ENCODE peak calls at places on chromosomes 1 and 21, in five cellular contexts. One of them, this sample, is unnamed.

GRCh38 chr1:174969977-174970376 is 29.8 kb upstream of the CACYBP start:
- DNase-seq in choroid plexus epithelial cell: peak
- DNase-seq in hepatocyte: no peak
- DNase-seq in tibial nerve: no peak
- DNase-seq in GM10248: no peak
- DNase-seq in this sample: peak

GRCh38 chr1:90831910-90832309 is 114.8 kb upstream of the BARHL2 start:
- DNase-seq in hepatocyte: no peak
- DNase-seq in GM10248: no peak
- DNase-seq in tibial nerve: no peak
- DNase-seq in choroid plexus epithelial cell: no peak
- DNase-seq in this sample: no peak

GRCh38 chr1:154968731-154969130 is 1.8 kb downstream of the SHC1 start:
- DNase-seq in tibial nerve: no peak
- DNase-seq in GM10248: no peak
- DNase-seq in hepatocyte: no peak
- DNase-seq in choroid plexus epithelial cell: no peak
- DNase-seq in this sample: no peak

GRCh38 chr1:21503706-21504377 is 5.4 kb upstream of the ALPL start:
- DNase-seq in choroid plexus epithelial cell: no peak
- DNase-seq in GM10248: no peak
- DNase-seq in hepatocyte: no peak
- DNase-seq in tibial nerve: no peak
- DNase-seq in this sample: no peak

GRCh38 chr1:37763791-37764741 is 854 bp downstream of the EPHA10 start:
- DNase-seq in tibial nerve: no peak
- DNase-seq in hepatocyte: peak
- DNase-seq in GM10248: peak
- DNase-seq in choroid plexus epithelial cell: peak
- DNase-seq in this sample: peak

GRCh38 chr1:167661527-167662436 is 31.8 kb downstream of the RCSD1 start:
- DNase-seq in tibial nerve: no peak
- DNase-seq in choroid plexus epithelial cell: peak
- DNase-seq in GM10248: no peak
- DNase-seq in hepatocyte: peak
- DNase-seq in this sample: no peak

GRCh38 chr21:36646645-36647044 is 52.3 kb upstream of the SIM2 start:
- DNase-seq in tibial nerve: no peak
- DNase-seq in hepatocyte: no peak
- DNase-seq in GM10248: no peak
- DNase-seq in choroid plexus epithelial cell: no peak
- DNase-seq in this sample: no peak

GRCh38 chr1:236397173-236397759 is 3.2 kb downstream of the EDARADD start:
- DNase-seq in choroid plexus epithelial cell: no peak
- DNase-seq in GM10248: no peak
- DNase-seq in tibial nerve: no peak
- DNase-seq in hepatocyte: no peak
- DNase-seq in this sample: no peak

GRCh38 chr1:220711086-220711809 is 21.1 kb downstream of the C1orf115 start:
- DNase-seq in GM10248: peak
- DNase-seq in tibial nerve: no peak
- DNase-seq in hepatocyte: no peak
- DNase-seq in choroid plexus epithelial cell: no peak
- DNase-seq in this sample: peak

GRCh38 chr1:113333056-113333455 is 57.3 kb upstream of the MAGI3 start:
- DNase-seq in hepatocyte: no peak
- DNase-seq in GM10248: no peak
- DNase-seq in tibial nerve: no peak
- DNase-seq in choroid plexus epithelial cell: no peak
- DNase-seq in this sample: no peak

GRCh38 chr1:205436776-205437485 is 15.1 kb upstream of the LEMD1 start:
- DNase-seq in choroid plexus epithelial cell: no peak
- DNase-seq in GM10248: no peak
- DNase-seq in hepatocyte: no peak
- DNase-seq in tibial nerve: no peak
- DNase-seq in this sample: no peak

GRCh38 chr1:51664412-51665240 is 47.7 kb downstream of the OSBPL9 start:
- DNase-seq in hepatocyte: no peak
- DNase-seq in GM10248: no peak
- DNase-seq in tibial nerve: no peak
- DNase-seq in choroid plexus epithelial cell: no peak
- DNase-seq in this sample: no peak

DNA sequence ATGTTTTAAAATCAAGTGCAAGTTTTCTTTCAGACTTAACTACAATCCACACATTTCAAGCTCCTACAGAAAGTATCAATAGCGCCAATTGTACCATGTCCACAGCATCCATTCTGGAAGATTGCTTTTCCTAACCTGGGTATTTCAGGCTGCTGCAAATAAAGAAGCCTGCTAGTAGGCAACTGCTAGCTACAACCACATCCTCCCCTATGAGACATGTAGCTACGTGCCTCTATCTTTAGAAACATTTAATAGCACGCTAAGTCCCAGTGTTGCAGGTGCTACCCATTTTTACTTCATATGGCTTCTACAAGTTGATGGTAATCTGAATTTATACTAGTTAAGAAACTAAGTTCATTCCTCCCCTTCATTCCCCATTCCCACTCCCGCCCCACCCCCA is 7.4 kb upstream of the AMPD1 start:
- DNase-seq in GM10248: no peak
- DNase-seq in choroid plexus epithelial cell: no peak
- DNase-seq in tibial nerve: no peak
- DNase-seq in hepatocyte: no peak
- DNase-seq in this sample: peak
- TF ChIP-seq CTCF in GM10248: no peak
- TF ChIP-seq CTCF in choroid plexus epithelial cell: no peak
- TF ChIP-seq CTCF in tibial nerve: no peak
- TF ChIP-seq CTCF in hepatocyte: no peak
- TF ChIP-seq CTCF in this sample: no peak

DNA sequence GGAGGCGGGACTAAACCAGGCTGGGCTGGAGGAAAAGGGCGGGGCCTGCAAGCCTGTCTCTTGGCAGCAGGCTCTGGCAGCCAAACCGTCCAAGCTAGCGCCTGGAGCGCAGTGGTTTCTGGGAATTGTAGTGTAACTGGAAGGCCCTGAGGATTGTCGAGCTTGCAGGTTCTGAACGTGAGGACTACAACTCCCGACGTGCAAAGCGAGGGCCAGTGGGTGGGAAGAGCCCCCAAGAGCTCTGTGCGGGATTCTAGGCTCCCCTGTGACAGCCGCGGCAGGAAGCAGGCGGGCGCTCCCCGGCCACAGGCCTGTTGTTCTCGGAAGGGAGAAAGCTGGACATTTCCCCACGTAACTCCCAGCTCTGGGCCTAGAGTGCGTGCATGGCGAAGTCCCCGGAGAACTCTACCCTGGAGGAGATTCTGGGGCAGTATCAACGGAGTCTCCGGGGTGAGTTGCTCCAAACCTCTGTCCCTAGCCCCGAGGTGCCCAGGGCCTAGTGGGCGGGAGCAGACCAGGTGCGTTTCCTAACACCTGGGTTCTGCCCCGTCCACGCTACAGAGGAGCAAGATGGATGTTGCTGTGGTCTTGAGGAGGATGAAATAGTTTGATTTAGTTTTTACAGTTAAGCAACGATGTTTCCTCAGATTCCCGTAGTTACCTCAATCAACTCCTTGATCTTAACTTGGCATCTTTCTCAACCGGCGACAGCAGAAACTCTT is at the start of gene SDCCAG8:
- DNase-seq in GM10248: peak
- DNase-seq in hepatocyte: peak
- DNase-seq in choroid plexus epithelial cell: peak
- DNase-seq in tibial nerve: peak
- DNase-seq in this sample: peak
- TF ChIP-seq CTCF in GM10248: no peak
- TF ChIP-seq CTCF in hepatocyte: no peak
- TF ChIP-seq CTCF in choroid plexus epithelial cell: no peak
- TF ChIP-seq CTCF in tibial nerve: peak
- TF ChIP-seq CTCF in this sample: no peak

GRCh38 chr1:31063636-31064035 is 1.9 kb downstream of the PUM1 start:
- DNase-seq in tibial nerve: no peak
- DNase-seq in GM10248: no peak
- DNase-seq in hepatocyte: no peak
- DNase-seq in choroid plexus epithelial cell: peak
- DNase-seq in this sample: peak

GRCh38 chr1:31064685-31065309 is 720 bp downstream of the PUM1 start:
- DNase-seq in hepatocyte: no peak
- DNase-seq in choroid plexus epithelial cell: peak
- DNase-seq in tibial nerve: no peak
- DNase-seq in GM10248: peak
- DNase-seq in this sample: peak

GRCh38 chr1:31064115-31064514 is 1.4 kb downstream of the PUM1 start:
- DNase-seq in tibial nerve: no peak
- DNase-seq in hepatocyte: no peak
- DNase-seq in GM10248: no peak
- DNase-seq in choroid plexus epithelial cell: peak
- DNase-seq in this sample: no peak

GRCh38 chr1:31062867-31063380 is 2.6 kb downstream of the PUM1 start:
- DNase-seq in choroid plexus epithelial cell: no peak
- DNase-seq in GM10248: no peak
- DNase-seq in hepatocyte: no peak
- DNase-seq in tibial nerve: no peak
- DNase-seq in this sample: no peak

GRCh38 chr1:31065310-31066217 is at the start of gene PUM1:
- DNase-seq in GM10248: peak
- DNase-seq in hepatocyte: peak
- DNase-seq in tibial nerve: peak
- DNase-seq in choroid plexus epithelial cell: peak
- DNase-seq in this sample: peak
- TF ChIP-seq CTCF in GM10248: no peak
- TF ChIP-seq CTCF in hepatocyte: no peak
- TF ChIP-seq CTCF in tibial nerve: peak
- TF ChIP-seq CTCF in choroid plexus epithelial cell: no peak
- TF ChIP-seq CTCF in this sample: no peak

GRCh38 chr1:82090104-82090503 is 289.4 kb downstream of the ADGRL2 start:
- DNase-seq in GM10248: no peak
- DNase-seq in hepatocyte: no peak
- DNase-seq in tibial nerve: no peak
- DNase-seq in choroid plexus epithelial cell: peak
- DNase-seq in this sample: no peak
- TF ChIP-seq CTCF in GM10248: no peak
- TF ChIP-seq CTCF in hepatocyte: peak
- TF ChIP-seq CTCF in tibial nerve: no peak
- TF ChIP-seq CTCF in choroid plexus epithelial cell: peak
- TF ChIP-seq CTCF in this sample: peak

GRCh38 chr1:5620997-5621396 is 371.2 kb downstream of the NPHP4 start:
- DNase-seq in hepatocyte: peak
- DNase-seq in GM10248: no peak
- DNase-seq in tibial nerve: no peak
- DNase-seq in choroid plexus epithelial cell: no peak
- DNase-seq in this sample: no peak

GRCh38 chr1:5621692-5622091 is 370.5 kb downstream of the NPHP4 start:
- DNase-seq in choroid plexus epithelial cell: no peak
- DNase-seq in GM10248: no peak
- DNase-seq in tibial nerve: no peak
- DNase-seq in hepatocyte: no peak
- DNase-seq in this sample: no peak

GRCh38 chr1:5622412-5622811 is 369.8 kb downstream of the NPHP4 start:
- DNase-seq in hepatocyte: no peak
- DNase-seq in tibial nerve: no peak
- DNase-seq in GM10248: no peak
- DNase-seq in choroid plexus epithelial cell: no peak
- DNase-seq in this sample: no peak

GRCh38 chr1:5619469-5619868 is 372.8 kb downstream of the NPHP4 start:
- DNase-seq in GM10248: no peak
- DNase-seq in tibial nerve: no peak
- DNase-seq in choroid plexus epithelial cell: no peak
- DNase-seq in hepatocyte: no peak
- DNase-seq in this sample: no peak

GRCh38 chr1:5620418-5620817 is 371.8 kb downstream of the NPHP4 start:
- DNase-seq in hepatocyte: no peak
- DNase-seq in GM10248: no peak
- DNase-seq in tibial nerve: no peak
- DNase-seq in choroid plexus epithelial cell: no peak
- DNase-seq in this sample: no peak
- TF ChIP-seq CTCF in hepatocyte: no peak
- TF ChIP-seq CTCF in GM10248: no peak
- TF ChIP-seq CTCF in tibial nerve: no peak
- TF ChIP-seq CTCF in choroid plexus epithelial cell: no peak
- TF ChIP-seq CTCF in this sample: no peak